ENCODE peak calls at places on chromosomes 12 and 14, in six cellular contexts. E, Z, T, C, Y and L are unnamed samples.

GRCh38 chr12:27178723-27179398 is 65.2 kb upstream of the STK38L start:
- DNase-seq in E (no peak), Z (no peak), T (no peak), C (no peak), Y (no peak), L (no peak)

GRCh38 chr14:63465347-63465746 is 77.8 kb downstream of the PPP2R5E start:
- DNase-seq in E (no peak), Z (no peak), T (no peak), C (no peak), Y (no peak), L (no peak)

GRCh38 chr12:105396983-105397382 is 66.5 kb downstream of the C12orf75 start:
- DNase-seq in E (no peak), Z (no peak), T (no peak), C (no peak), Y (no peak), L (no peak)

GRCh38 chr12:120646044-120646443 is 5.6 kb downstream of the CABP1 start:
- DNase-seq in E (no peak), Z (no peak), T (no peak), C (no peak), Y (no peak), L (no peak)

GRCh38 chr12:57766464-57767311 is at the start of gene CYP27B1:
- DNase-seq in E (no peak), Z (no peak), T (no peak), C (no peak), Y (no peak), L (no peak)

GRCh38 chr12:132173135-132174014 is 29.1 kb downstream of the NOC4L start:
- DNase-seq in E (no peak), Z (no peak), T (no peak), C (no peak), Y (no peak), L (no peak)

GRCh38 chr14:102581193-102581592 is 11.3 kb upstream of the RCOR1 start:
- DNase-seq in E (no peak), Z (no peak), T (no peak), C (no peak), Y (no peak), L (no peak)

GRCh38 chr12:123401753-123402683 is 18.1 kb downstream of the KMT5A start:
- DNase-seq in E (no peak), Z (no peak), T (no peak), C (no peak), Y (no peak), L (no peak)

GRCh38 chr12:57740656-57741412 is 2.3 kb upstream of the AGAP2 start:
- DNase-seq in E (peak; percentile 67), Z (peak; percentile 72), T (peak; percentile 36), C (peak; percentile 69), Y (no peak), L (peak; percentile 81)

GRCh38 chr14:38203929-38204716 is 3.6 kb upstream of the SSTR1 start:
- DNase-seq in E (no peak), Z (no peak), T (no peak), C (no peak), Y (no peak), L (no peak)

GRCh38 chr14:36556811-36557433 is 25.5 kb downstream of the NKX2-8 start:
- DNase-seq in E (peak; percentile 43), Z (no peak), T (no peak), C (no peak), Y (no peak), L (no peak)

GRCh38 chr14:53599221-53599945 is 357.2 kb downstream of the BMP4 start:
- DNase-seq in E (no peak), Z (no peak), T (no peak), C (no peak), Y (no peak), L (no peak)

GRCh38 chr14:38973083-38973700 is 129.8 kb downstream of the SEC23A start:
- DNase-seq in E (no peak), Z (no peak), T (no peak), C (no peak), Y (no peak), L (no peak)